ENCODE peak calls at places on chromosomes 3 and 15, in five cellular contexts. One of them, this sample, is unnamed.

GRCh38 chr3:173066044-173066679 is 74.9 kb downstream of the SPATA16 start:
- DNase-seq in Peyer's patch: no peak
- DNase-seq in breast epithelium: no peak
- DNase-seq in prostate gland: no peak
- DNase-seq in stomach: no peak
- DNase-seq in this sample: peak; percentile 8

GRCh38 chr15:51137024-51137423 is 42.3 kb upstream of the TNFAIP8L3 start:
- DNase-seq in Peyer's patch: no peak
- DNase-seq in breast epithelium: no peak
- DNase-seq in prostate gland: no peak
- DNase-seq in stomach: no peak
- DNase-seq in this sample: no peak

GRCh38 chr15:93706881-93707280 is 524.5 kb upstream of the MCTP2 start:
- DNase-seq in Peyer's patch: no peak
- DNase-seq in breast epithelium: no peak
- DNase-seq in prostate gland: no peak
- DNase-seq in stomach: no peak
- DNase-seq in this sample: no peak

GRCh38 chr3:127238602-127239001 is 45.7 kb downstream of the PRR23E start:
- DNase-seq in Peyer's patch: no peak
- DNase-seq in breast epithelium: no peak
- DNase-seq in prostate gland: no peak
- DNase-seq in stomach: no peak
- DNase-seq in this sample: no peak

GRCh38 chr3:146382386-146382785 is 87.0 kb downstream of the PLSCR2 start:
- DNase-seq in Peyer's patch: no peak
- DNase-seq in breast epithelium: no peak
- DNase-seq in prostate gland: no peak
- DNase-seq in stomach: no peak
- DNase-seq in this sample: no peak

GRCh38 chr3:12198301-12198700 is 39.6 kb upstream of the TIMP4 start:
- DNase-seq in Peyer's patch: no peak
- DNase-seq in breast epithelium: no peak
- DNase-seq in prostate gland: no peak
- DNase-seq in stomach: no peak
- DNase-seq in this sample: no peak

GRCh38 chr15:83410532-83410931 is 36.6 kb upstream of the SH3GL3 start:
- DNase-seq in Peyer's patch: no peak
- DNase-seq in breast epithelium: no peak
- DNase-seq in prostate gland: no peak
- DNase-seq in stomach: no peak
- DNase-seq in this sample: no peak

GRCh38 chr3:52088445-52089367 is 32.3 kb upstream of the DUSP7 start:
- DNase-seq in Peyer's patch: no peak
- DNase-seq in breast epithelium: no peak
- DNase-seq in prostate gland: no peak
- DNase-seq in stomach: no peak
- DNase-seq in this sample: peak; percentile 21

GRCh38 chr3:39849992-39850706 is 40.7 kb downstream of the MYRIP start:
- DNase-seq in Peyer's patch: no peak
- DNase-seq in breast epithelium: no peak
- DNase-seq in prostate gland: no peak
- DNase-seq in stomach: no peak
- DNase-seq in this sample: no peak

GRCh38 chr3:20043398-20043797 is 3.2 kb downstream of the KAT2B start:
- DNase-seq in Peyer's patch: peak; percentile 86
- DNase-seq in breast epithelium: peak; percentile 67
- DNase-seq in prostate gland: peak; percentile 57
- DNase-seq in stomach: peak; percentile 93
- DNase-seq in this sample: peak; percentile 94

GRCh38 chr3:154852515-154852914 is 227.6 kb upstream of the MME start:
- DNase-seq in Peyer's patch: no peak
- DNase-seq in breast epithelium: no peak
- DNase-seq in prostate gland: no peak
- DNase-seq in stomach: no peak
- DNase-seq in this sample: no peak

GRCh38 chr3:129559565-129560079 is 16.6 kb downstream of the H1-8 start:
- DNase-seq in Peyer's patch: no peak
- DNase-seq in breast epithelium: no peak
- DNase-seq in prostate gland: no peak
- DNase-seq in stomach: no peak
- DNase-seq in this sample: no peak

GRCh38 chr3:129557737-129558037 is 14.7 kb downstream of the H1-8 start:
- DNase-seq in Peyer's patch: no peak
- DNase-seq in breast epithelium: no peak
- DNase-seq in prostate gland: no peak
- DNase-seq in stomach: no peak
- DNase-seq in this sample: no peak

GRCh38 chr3:129558076-129558771 is 15.2 kb downstream of the H1-8 start:
- DNase-seq in Peyer's patch: no peak
- DNase-seq in breast epithelium: no peak
- DNase-seq in prostate gland: no peak
- DNase-seq in stomach: no peak
- DNase-seq in this sample: no peak

GRCh38 chr3:129560269-129560787 is 17.4 kb downstream of the H1-8 start:
- DNase-seq in Peyer's patch: no peak
- DNase-seq in breast epithelium: no peak
- DNase-seq in prostate gland: no peak
- DNase-seq in stomach: no peak
- DNase-seq in this sample: peak; percentile 23

DNA sequence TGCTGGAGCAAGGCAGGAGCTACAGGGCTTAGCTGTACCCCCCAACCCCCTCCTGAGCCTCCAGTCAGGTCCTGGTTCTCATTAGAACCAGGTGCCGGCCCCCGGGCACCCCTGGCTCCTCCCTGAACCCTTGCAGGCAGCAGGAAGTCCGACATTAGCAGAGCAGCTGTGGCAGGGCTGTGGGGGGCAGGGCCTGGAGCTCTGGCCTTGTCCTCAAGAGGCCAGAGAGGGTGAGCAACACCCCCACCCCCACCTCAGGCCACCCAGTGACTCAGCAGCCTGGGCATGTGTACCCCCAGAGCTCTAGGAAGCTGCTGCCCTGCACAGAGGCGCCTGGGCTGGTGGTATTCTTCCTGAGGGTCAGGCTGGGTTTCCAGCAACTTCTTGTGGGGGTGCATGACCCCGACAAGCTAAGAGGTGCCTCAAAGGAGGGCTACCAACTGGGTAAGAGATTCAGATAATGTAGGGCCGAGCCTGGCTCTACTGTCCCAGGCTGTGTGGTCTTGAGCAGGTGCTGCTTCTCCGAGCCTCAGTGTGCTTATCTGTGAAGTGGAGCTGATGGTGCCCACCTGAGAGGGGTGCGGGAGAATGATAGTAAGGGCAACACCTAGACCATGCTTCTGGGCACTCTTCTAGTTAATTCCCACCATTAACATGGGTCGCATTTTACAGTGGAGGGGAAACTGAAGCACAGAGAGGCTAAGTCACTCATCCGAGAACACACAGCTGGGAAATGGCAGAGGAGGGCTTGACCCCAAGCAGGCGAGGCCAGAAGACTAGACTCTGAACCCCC is 16.0 kb downstream of the H1-8 start:
- DNase-seq in Peyer's patch: no peak
- DNase-seq in breast epithelium: no peak
- DNase-seq in prostate gland: no peak
- DNase-seq in stomach: no peak
- DNase-seq in this sample: peak; percentile 42
- H3K4me1 ChIP-seq in Peyer's patch: no peaks in the 10 kb centered on the region
- H3K4me1 ChIP-seq in breast epithelium: no peaks in the 10 kb centered on the region
- H3K4me1 ChIP-seq in prostate gland: no peaks in the 10 kb centered on the region
- H3K4me1 ChIP-seq in stomach: peaks cover 54% of the 10 kb centered on the region
- H3K4me1 ChIP-seq in this sample: peaks cover 25% of the 10 kb centered on the region

GRCh38 chr3:89179355-89179997 is 72.1 kb downstream of the EPHA3 start:
- DNase-seq in Peyer's patch: no peak
- DNase-seq in breast epithelium: peak; percentile 21
- DNase-seq in prostate gland: peak; percentile 45
- DNase-seq in stomach: no peak
- DNase-seq in this sample: peak; percentile 13
- H3K27ac ChIP-seq in Peyer's patch: no peak overlapping the region
- H3K27ac ChIP-seq in breast epithelium: no peak overlapping the region
- H3K27ac ChIP-seq in prostate gland: no peak overlapping the region
- H3K27ac ChIP-seq in stomach: no peak overlapping the region
- H3K27ac ChIP-seq in this sample: peak overlapping the region; percentile 82

DNA sequence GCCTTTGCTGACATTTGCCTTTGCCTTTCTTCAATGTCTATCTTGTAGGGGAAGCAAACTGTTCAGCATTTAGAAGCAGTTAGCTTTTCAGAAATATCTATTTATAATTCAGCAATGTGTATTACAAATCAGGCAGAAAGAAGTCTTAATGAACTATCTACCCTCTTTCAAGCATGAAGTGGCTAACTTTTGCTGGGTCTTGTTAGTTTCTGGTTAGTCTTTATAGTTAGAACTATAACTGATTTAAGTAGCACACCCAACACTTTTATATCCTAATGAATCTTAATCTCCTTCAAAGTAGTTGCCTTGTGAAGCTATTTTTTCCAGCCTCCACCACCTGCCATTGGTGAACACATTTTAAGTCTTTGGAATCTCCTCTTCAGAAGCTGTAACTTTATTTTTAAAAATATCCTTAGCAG is 13.3 kb downstream of the CCNL1 start:
- DNase-seq in Peyer's patch: no peak
- DNase-seq in breast epithelium: no peak
- DNase-seq in prostate gland: no peak
- DNase-seq in stomach: no peak
- DNase-seq in this sample: no peak
- TF ChIP-seq POLR2A in Peyer's patch: no peak
- TF ChIP-seq POLR2A in breast epithelium: no peak
- TF ChIP-seq POLR2A in prostate gland: no peak
- TF ChIP-seq POLR2A in stomach: no peak
- TF ChIP-seq POLR2A in this sample: no peak

DNA sequence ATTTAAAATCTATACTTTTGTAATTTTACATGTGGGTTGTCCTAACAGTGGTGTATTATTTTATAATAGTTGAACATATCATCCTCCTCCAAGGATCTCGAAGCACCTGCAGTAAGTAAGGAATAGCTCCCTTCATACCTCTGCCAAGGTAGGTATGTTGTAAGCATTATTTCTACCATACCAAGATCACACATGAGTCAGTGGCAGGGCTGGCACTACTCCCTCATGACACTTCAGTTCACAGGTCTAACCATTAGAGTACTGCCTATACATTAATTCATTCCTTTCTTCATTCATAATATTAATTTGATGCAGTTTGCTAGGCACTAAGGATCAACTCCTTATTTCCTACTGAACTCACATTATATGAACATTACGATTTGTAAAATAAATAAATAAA is 11.9 kb upstream of the LEKR1 start:
- DNase-seq in Peyer's patch: no peak
- DNase-seq in breast epithelium: no peak
- DNase-seq in prostate gland: no peak
- DNase-seq in stomach: no peak
- DNase-seq in this sample: no peak
- H3K4me1 ChIP-seq in Peyer's patch: peaks cover 6% of the 10 kb centered on the region
- H3K4me1 ChIP-seq in breast epithelium: peaks cover 6% of the 10 kb centered on the region
- H3K4me1 ChIP-seq in prostate gland: peaks cover 3% of the 10 kb centered on the region
- H3K4me1 ChIP-seq in stomach: peaks cover 6% of the 10 kb centered on the region
- H3K4me1 ChIP-seq in this sample: peaks cover 11% of the 10 kb centered on the region